ENCODE peak calls at places on chromosomes 1 and 21, in four cellular contexts. Z is cardiac fibroblast; K is stimulated activated naive CD4-positive, alpha-beta T cell; P is HEK293T. U is an unnamed sample.

GRCh38 chr1:170168263-170168662 is 22.5 kb downstream of the NTMT2 start:
- DNase-seq in Z (peak; percentile 52), K (no peak), P (peak; percentile 22), U (peak; percentile 23)

GRCh38 chr1:228379165-228379460 is 27.5 kb downstream of the TRIM11 start:
- DNase-seq in Z (peak; percentile 23), K (no peak), P (no peak), U (peak; percentile 17)

GRCh38 chr21:39385299-39386145 is 36.6 kb upstream of the HMGN1 start:
- DNase-seq in Z (peak; percentile 75), K (peak; percentile 57), P (no peak), U (peak; percentile 88)

GRCh38 chr21:44704636-44705001 is 6.8 kb downstream of the TSPEAR start:
- DNase-seq in Z (no peak), K (no peak), P (no peak), U (no peak)

GRCh38 chr1:228827026-228827425 is 91.7 kb downstream of the RHOU start:
- DNase-seq in Z (no peak), K (no peak), P (no peak), U (no peak)

GRCh38 chr1:203200059-203200553 is 13.6 kb upstream of the CHI3L1 start:
- DNase-seq in Z (peak; percentile 82), K (no peak), P (no peak), U (no peak)

GRCh38 chr1:182087951-182088350 is 26.4 kb upstream of the ZNF648 start:
- DNase-seq in Z (no peak), K (peak; percentile 8), P (no peak), U (no peak)

GRCh38 chr1:36457691-36458090 is 6.5 kb downstream of the MRPS15 start:
- DNase-seq in Z (no peak), K (no peak), P (no peak), U (no peak)

GRCh38 chr1:245026252-245026651 is 128.5 kb upstream of the KIF26B start:
- DNase-seq in Z (no peak), K (no peak), P (no peak), U (no peak)

GRCh38 chr1:186152227-186152944 is 222.7 kb downstream of the TPR start:
- DNase-seq in Z (peak; percentile 80), K (no peak), P (peak; percentile 28), U (no peak)

GRCh38 chr1:61287734-61288133 is 205.4 kb downstream of the NFIA start:
- DNase-seq in Z (peak; percentile 97), K (no peak), P (no peak), U (no peak)